ENCODE peak calls at places on chromosome 12, in seven cellular contexts. H, Q, X, R, L, I and S are unnamed samples.
A peak's percentile ranks its signal among the peaks of the same experiment; 100 is the strongest.

GRCh38 chr12:51217133-51217967 is 512 bp downstream of the POU6F1 start:
- DNase-seq in R (no peak), H (no peak), I (peak; percentile 23), X (peak; percentile 31), L (peak; percentile 73), Q (peak; percentile 44), S (peak; percentile 39)

GRCh38 chr12:31655208-31655607 is 4.3 kb upstream of the ETFBKMT start:
- DNase-seq in L (no peak), I (no peak), Q (no peak), R (no peak), H (no peak), X (no peak), S (no peak)

GRCh38 chr12:50400638-50401382 is at the start of gene LARP4:
- DNase-seq in H (peak; percentile 92), X (peak; percentile 87), Q (peak; percentile 97), R (peak; percentile 84), L (peak; percentile 98), I (peak; percentile 95), S (peak; percentile 99)

GRCh38 chr12:113247123-113248045 is 26.1 kb downstream of the TPCN1 start:
- DNase-seq in H (peak; percentile 68), R (no peak), X (no peak), L (no peak), I (peak; percentile 12), Q (peak; percentile 71), S (peak; percentile 50)

GRCh38 chr12:102642199-102642598 is 161.8 kb upstream of the IGF1 start:
- DNase-seq in X (no peak), I (no peak), R (no peak), H (peak; percentile 50), L (no peak), Q (peak; percentile 22), S (no peak)

GRCh38 chr12:64385468-64385867 is 5.1 kb downstream of the C12orf56 start:
- DNase-seq in Q (no peak), R (no peak), H (peak; percentile 31), X (no peak), L (no peak), I (no peak), S (no peak)

GRCh38 chr12:48788522-48788851 is 402 bp downstream of the ADCY6 start:
- DNase-seq in X (no peak), H (no peak), R (no peak), L (no peak), I (no peak), Q (no peak), S (no peak)

GRCh38 chr12:106629797-106630669 is 47.2 kb downstream of the RFX4 start:
- DNase-seq in L (no peak), X (no peak), R (no peak), I (no peak), Q (no peak), H (no peak), S (no peak)

GRCh38 chr12:49804821-49805220 is 23.4 kb downstream of the NCKAP5L start:
- DNase-seq in R (no peak), H (no peak), I (no peak), Q (no peak), X (no peak), L (no peak), S (no peak)

GRCh38 chr12:57119694-57120093 is 8.5 kb upstream of the STAT6 start:
- DNase-seq in R (no peak), X (no peak), Q (no peak), I (no peak), H (no peak), L (no peak), S (no peak)

GRCh38 chr12:26185532-26186320 is 9.6 kb upstream of the SSPN start:
- DNase-seq in Q (no peak), R (no peak), H (no peak), I (peak; percentile 96), L (no peak), X (no peak), S (peak; percentile 51)

GRCh38 chr12:15563683-15564082 is 225.5 kb downstream of the EPS8 start:
- DNase-seq in I (peak; percentile 13), R (no peak), H (peak; percentile 68), X (no peak), Q (no peak), L (no peak), S (no peak)

GRCh38 chr12:115543269-115543668 is 734.2 kb downstream of the MED13L start:
- DNase-seq in X (no peak), R (no peak), H (peak; percentile 5), L (no peak), I (no peak), Q (peak; percentile 18), S (no peak)

GRCh38 chr12:100827901-100828520 is 33.4 kb downstream of the ANO4 start:
- DNase-seq in I (peak; percentile 78), L (no peak), H (peak; percentile 54), Q (peak; percentile 49), X (peak; percentile 21), R (no peak), S (peak; percentile 55)

GRCh38 chr12:122996621-122997342 is 16.3 kb downstream of the ARL6IP4 start:
- DNase-seq in R (no peak), H (no peak), L (no peak), I (peak; percentile 22), X (no peak), Q (no peak), S (no peak)

GRCh38 chr12:41190360-41190759 is 2.2 kb downstream of the PDZRN4 start:
- DNase-seq in H (no peak), L (peak; percentile 32), Q (peak; percentile 36), R (no peak), I (peak; percentile 14), X (no peak), S (peak; percentile 37)

GRCh38 chr12:31783996-31784645 is 55.3 kb upstream of the AMN1 start:
- DNase-seq in I (no peak), R (no peak), Q (no peak), L (no peak), H (no peak), X (no peak), S (no peak)

GRCh38 chr12:27780612-27781408 is 774 bp upstream of the MANSC4 start:
- DNase-seq in Q (peak; percentile 59), L (peak; percentile 78), R (no peak), X (peak; percentile 14), I (peak; percentile 33), H (peak; percentile 47), S (peak; percentile 66)

GRCh38 chr12:90652280-90652679 is 302.7 kb downstream of the CCER1 start:
- DNase-seq in H (no peak), L (peak; percentile 31), R (no peak), X (no peak), I (no peak), Q (no peak), S (peak; percentile 36)

GRCh38 chr12:132729541-132730320 is 19.1 kb downstream of the PGAM5 start:
- DNase-seq in X (no peak), H (no peak), I (peak; percentile 28), L (no peak), Q (peak; percentile 12), R (no peak), S (no peak)

GRCh38 chr12:6273931-6274687 is 36.4 kb upstream of the PLEKHG6 start:
- DNase-seq in L (no peak), R (no peak), Q (peak; percentile 44), X (no peak), H (no peak), I (peak; percentile 93), S (peak; percentile 88)

GRCh38 chr12:2283910-2284309 is 231.1 kb downstream of the CACNA1C start:
- DNase-seq in R (no peak), X (no peak), L (no peak), H (peak; percentile 53), Q (peak; percentile 28), I (no peak), S (no peak)

GRCh38 chr12:19440916-19441315 is 1.6 kb downstream of the AEBP2 start:
- DNase-seq in R (no peak), H (peak; percentile 40), L (no peak), X (no peak), Q (no peak), I (no peak), S (no peak)

GRCh38 chr12:127149226-127149964 is 1117.6 kb upstream of the TMEM132C start:
- DNase-seq in R (no peak), X (no peak), I (no peak), L (no peak), Q (peak; percentile 43), H (peak; percentile 68), S (no peak)

GRCh38 chr12:127148318-127148717 is 1118.7 kb upstream of the TMEM132C start:
- DNase-seq in L (no peak), R (no peak), Q (no peak), H (no peak), X (no peak), I (no peak), S (no peak)

GRCh38 chr12:127147724-127148123 is 1119.2 kb upstream of the TMEM132C start:
- DNase-seq in I (no peak), Q (no peak), X (no peak), L (no peak), R (no peak), H (no peak), S (peak; percentile 61)

GRCh38 chr12:127150028-127150427 is 1116.9 kb upstream of the TMEM132C start:
- DNase-seq in I (no peak), H (no peak), X (no peak), R (no peak), L (no peak), Q (no peak), S (no peak)

GRCh38 chr12:127150479-127150878 is 1116.5 kb upstream of the TMEM132C start:
- DNase-seq in H (no peak), X (no peak), L (no peak), I (no peak), R (no peak), Q (no peak), S (no peak)
- H3K23ac ChIP-seq in H (no peak overlapping the region), X (no peak overlapping the region), L (no peak overlapping the region), I (no peak overlapping the region), R (no peak overlapping the region), Q (no peak overlapping the region), S (no peak overlapping the region)

GRCh38 chr12:125225641-125226040 is 160.4 kb downstream of the AACS start:
- DNase-seq in H (no peak), X (no peak), R (no peak), Q (no peak), I (no peak), L (no peak), S (peak; percentile 26)
- H3K18ac ChIP-seq in H (no peak overlapping the region), X (no peak overlapping the region), R (no peak overlapping the region), Q (no peak overlapping the region), I (no peak overlapping the region), L (no peak overlapping the region), S (no peak overlapping the region)

GRCh38 chr12:44507471-44507870 is 368.6 kb downstream of the NELL2 start:
- DNase-seq in R (no peak), L (no peak), X (no peak), I (no peak), Q (no peak), H (no peak), S (no peak)

GRCh38 chr12:44509471-44509870 is 366.6 kb downstream of the NELL2 start:
- DNase-seq in I (peak; percentile 87), H (no peak), L (no peak), R (no peak), Q (peak; percentile 3), X (peak; percentile 6), S (peak; percentile 62)

GRCh38 chr12:44510510-44510909 is 365.6 kb downstream of the NELL2 start:
- DNase-seq in R (no peak), X (no peak), L (no peak), Q (no peak), H (no peak), I (no peak), S (no peak)

GRCh38 chr12:44511289-44511688 is 364.8 kb downstream of the NELL2 start:
- DNase-seq in L (no peak), H (no peak), X (no peak), Q (no peak), I (peak; percentile 8), R (no peak), S (no peak)
- H3K23ac ChIP-seq in L (no peak overlapping the region), H (no peak overlapping the region), X (no peak overlapping the region), Q (no peak overlapping the region), I (no peak overlapping the region), R (no peak overlapping the region), S (no peak overlapping the region)

GRCh38 chr12:45088608-45089007 is 37.7 kb upstream of the DBX2 start:
- DNase-seq in R (no peak), Q (no peak), X (no peak), I (no peak), L (no peak), H (no peak), S (no peak)
- H3K18ac ChIP-seq in R (no peak overlapping the region), Q (no peak overlapping the region), X (no peak overlapping the region), I (no peak overlapping the region), L (no peak overlapping the region), H (no peak overlapping the region), S (no peak overlapping the region)